ENCODE peak calls at places on chromosomes 1 and 21, in five cellular contexts. G is lung, Q is thoracic aorta, B is ovary, A is astrocyte of the spinal cord. Z is an unnamed sample.
A peak's percentile ranks its signal among the peaks of the same experiment; 100 is the strongest.

GRCh38 chr1:34879230-34879629 is 19.7 kb upstream of the SMIM12 start:
- DNase-seq in B (no peak), Q (no peak), A (no peak), G (no peak), Z (no peak)

GRCh38 chr1:244074559-244075171 is 23.6 kb downstream of the ZBTB18 start:
- DNase-seq in B (no peak), Q (no peak), G (no peak), A (no peak), Z (no peak)

GRCh38 chr1:222974496-222974895 is 159.7 kb downstream of the DISP1 start:
- DNase-seq in Q (no peak), G (no peak), B (no peak), A (peak; percentile 87), Z (peak; percentile 95)

GRCh38 chr1:21568006-21568746 is 59.0 kb downstream of the ALPL start:
- DNase-seq in A (peak; percentile 53), B (no peak), Q (no peak), G (no peak), Z (peak; percentile 25)

GRCh38 chr1:28443550-28443949 is 62.3 kb upstream of the RCC1 start:
- DNase-seq in B (no peak), G (no peak), Q (no peak), A (no peak), Z (no peak)

GRCh38 chr1:84090447-84091244 is 53.4 kb upstream of the PRKACB start:
- DNase-seq in G (no peak), B (no peak), A (no peak), Q (no peak), Z (no peak)

GRCh38 chr1:206469411-206469932 is 804 bp upstream of the IKBKE start:
- DNase-seq in B (no peak), A (no peak), G (no peak), Q (no peak), Z (no peak)

GRCh38 chr1:235239821-235240220 is 78.8 kb upstream of the RBM34 start:
- DNase-seq in A (no peak), B (no peak), Q (no peak), G (no peak), Z (peak; percentile 8)

GRCh38 chr21:45256912-45257672 is 30.6 kb downstream of the POFUT2 start:
- DNase-seq in B (no peak), A (no peak), Q (no peak), G (no peak), Z (no peak)

GRCh38 chr1:69086148-69086547 is 481.6 kb upstream of the LRRC7 start:
- DNase-seq in Q (no peak), B (no peak), G (no peak), A (no peak), Z (no peak)

GRCh38 chr1:158121604-158122254 is 59.0 kb upstream of the CD1D start:
- DNase-seq in B (no peak), A (peak; percentile 37), G (no peak), Q (no peak), Z (peak; percentile 36)

GRCh38 chr1:53143527-53143926 is 1.1 kb upstream of the SLC1A7 start:
- DNase-seq in Q (no peak), A (no peak), G (no peak), B (no peak), Z (no peak)

GRCh38 chr21:37072988-37073416 is at the start of the genes PIGP and TTC3:
- DNase-seq in G (peak; percentile 94), Q (peak; percentile 75), B (peak; percentile 97), A (peak; percentile 97), Z (peak; percentile 87)

GRCh38 chr1:101293461-101294045 is 56.7 kb downstream of the S1PR1 start:
- DNase-seq in A (peak; percentile 87), Q (no peak), G (no peak), B (no peak), Z (peak; percentile 54)

GRCh38 chr1:156803086-156803851 is 13.4 kb downstream of the SH2D2A start:
- DNase-seq in B (no peak), A (no peak), G (no peak), Q (no peak), Z (no peak)

GRCh38 chr1:239810071-239810481 is 281.6 kb upstream of the FMN2 start:
- DNase-seq in Q (no peak), A (peak; percentile 36), B (no peak), G (no peak), Z (peak; percentile 49)

GRCh38 chr21:44618909-44619308 is 7.0 kb downstream of the KRTAP10-8 start:
- DNase-seq in Q (no peak), A (no peak), B (no peak), G (no peak), Z (no peak)

GRCh38 chr1:235342471-235342870 is 14.1 kb downstream of the GGPS1 start:
- DNase-seq in G (no peak), A (no peak), B (no peak), Q (no peak), Z (no peak)

GRCh38 chr1:183244466-183244865 is 58.4 kb downstream of the LAMC2 start:
- DNase-seq in A (no peak), B (peak; percentile 25), Q (no peak), G (peak; percentile 84), Z (no peak)

GRCh38 chr1:58065520-58065919 is 481.0 kb downstream of the OMA1 start:
- DNase-seq in A (no peak), B (no peak), Q (no peak), G (no peak), Z (no peak)
- TF ChIP-seq CTCF in A (no peak), B (no peak), Q (no peak), G (no peak), Z (no peak)

GRCh38 chr1:169604781-169605560 is 18.7 kb upstream of the F5 start:
- DNase-seq in A (no peak), B (no peak), G (peak; percentile 38), Q (no peak), Z (no peak)

GRCh38 chr1:169595764-169596711 is 9.8 kb upstream of the F5 start:
- DNase-seq in G (no peak), A (peak; percentile 38), B (no peak), Q (no peak), Z (peak; percentile 16)

GRCh38 chr1:169601096-169601881 is 15.0 kb upstream of the F5 start:
- DNase-seq in Q (no peak), G (no peak), A (peak; percentile 26), B (no peak), Z (peak; percentile 30)
- TF ChIP-seq CTCF in Q (peak; percentile 15), G (peak; percentile 31), A (peak; percentile 32), B (no peak), Z (peak; percentile 67)

GRCh38 chr1:181318022-181318857 is 165.1 kb upstream of the CACNA1E start:
- DNase-seq in B (no peak), A (no peak), G (no peak), Q (no peak), Z (no peak)
- TF ChIP-seq CTCF in B (no peak), A (no peak), G (no peak), Q (no peak), Z (no peak)

DNA sequence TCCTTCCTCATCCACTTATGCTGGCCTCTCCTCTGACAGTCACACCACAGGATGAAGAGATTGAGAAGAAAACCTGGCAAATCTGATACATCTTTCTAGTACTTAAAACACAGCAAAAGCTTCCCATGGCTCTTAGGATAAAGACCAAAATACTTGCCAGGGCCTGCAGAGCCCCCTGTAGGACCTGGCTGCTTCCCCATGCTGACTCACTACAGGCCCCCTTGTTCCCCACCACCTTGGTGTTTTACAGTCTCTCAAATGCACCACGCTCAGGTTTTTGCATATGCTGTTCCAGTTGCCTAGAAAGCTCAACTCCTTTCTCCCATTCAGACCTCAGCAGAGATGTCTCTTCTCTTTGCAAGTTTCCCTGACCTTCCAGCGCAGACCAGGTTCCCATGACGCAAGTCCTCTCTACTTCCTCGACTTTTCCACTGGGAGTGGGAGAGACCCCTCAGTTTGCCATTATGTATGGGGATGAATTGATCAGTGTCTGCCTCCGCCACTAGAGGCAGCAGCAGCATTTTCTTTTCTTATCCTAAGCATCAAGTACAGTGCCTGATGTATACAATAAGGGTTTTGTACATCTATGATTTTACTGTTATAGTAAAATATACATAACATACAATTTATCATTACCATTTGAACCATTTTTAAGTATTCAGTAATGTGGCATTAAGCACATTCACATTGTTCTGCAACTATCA is 113.8 kb upstream of the C8B start:
- DNase-seq in A (no peak), G (no peak), B (no peak), Q (no peak), Z (no peak)
- TF ChIP-seq CTCF in A (peak; percentile 14), G (no peak), B (no peak), Q (no peak), Z (peak; percentile 58)

GRCh38 chr21:41958886-41959563 is 5.2 kb upstream of the C2CD2 start:
- DNase-seq in Q (peak; percentile 56), B (no peak), G (no peak), A (no peak), Z (no peak)

GRCh38 chr21:41956926-41957729 is 3.3 kb upstream of the C2CD2 start:
- DNase-seq in A (peak; percentile 74), G (no peak), B (peak; percentile 70), Q (no peak), Z (peak; percentile 77)

GRCh38 chr21:41955516-41955915 is 1.7 kb upstream of the C2CD2 start:
- DNase-seq in A (no peak), Q (no peak), B (no peak), G (no peak), Z (no peak)

GRCh38 chr21:41960386-41960785 is 6.6 kb upstream of the C2CD2 start:
- DNase-seq in B (no peak), A (no peak), G (no peak), Q (no peak), Z (no peak)

DNA sequence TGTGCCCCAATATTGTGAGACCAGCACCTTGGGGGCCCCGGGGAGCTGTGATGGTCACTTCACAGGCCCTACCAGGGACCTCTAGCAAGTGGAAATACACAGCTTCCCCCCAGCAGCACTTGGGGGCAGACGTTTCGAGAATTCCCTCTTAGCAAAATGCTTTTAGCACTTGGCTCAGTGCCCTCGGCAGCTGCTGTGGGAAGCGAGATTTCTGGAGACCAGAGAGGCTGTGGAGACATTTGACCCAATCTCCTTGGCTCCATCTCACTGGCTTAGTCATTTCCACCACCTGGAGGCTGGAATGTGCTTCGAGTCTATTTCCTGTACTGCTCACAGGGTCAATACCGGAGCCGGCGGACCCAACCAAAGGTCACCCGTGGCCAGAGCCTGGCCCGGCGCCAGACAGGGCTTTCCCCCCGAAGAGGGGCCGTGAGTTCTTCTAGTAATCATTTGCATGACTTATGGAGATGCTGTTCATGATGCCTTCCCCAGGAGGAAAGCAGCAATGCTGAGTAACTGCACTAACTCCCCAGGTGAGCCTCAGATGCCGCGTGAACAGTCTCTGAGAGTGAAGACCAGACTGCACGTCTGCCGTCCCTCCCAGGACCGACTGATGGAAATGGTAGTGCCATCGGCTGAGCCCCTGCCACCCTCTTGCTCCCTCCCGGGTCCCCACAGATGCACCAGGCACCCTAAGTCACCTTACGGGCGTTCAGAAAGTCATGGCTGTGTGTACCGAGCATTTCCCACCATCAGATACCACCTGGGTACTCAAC is 4.4 kb upstream of the C2CD2 start:
- DNase-seq in Q (peak; percentile 54), B (peak; percentile 83), G (peak; percentile 58), A (peak; percentile 95), Z (peak; percentile 75)
- TF ChIP-seq CTCF in Q (peak; percentile 45), B (no peak), G (no peak), A (peak; percentile 21), Z (peak; percentile 72)

GRCh38 chr1:95252422-95252821 is 18.4 kb downstream of the RWDD3 start:
- DNase-seq in B (no peak), A (no peak), Q (no peak), G (no peak), Z (no peak)
- TF ChIP-seq CTCF in B (no peak), A (no peak), Q (no peak), G (no peak), Z (no peak)